ENCODE peak calls at places on chromosomes 16 and 17, in five cellular contexts. Q is lower leg skin, U is choroid plexus epithelial cell, S is astrocyte of the spinal cord, A is right lobe of liver. V is an unnamed sample.

GRCh38 chr17:37791434-37791833 is 46.6 kb upstream of the HNF1B start:
- DNase-seq in S (no peak), U (peak; percentile 41), A (no peak), Q (no peak), V (peak; percentile 62)

GRCh38 chr16:29029168-29029994 is 44.5 kb downstream of the LAT start:
- DNase-seq in S (peak; percentile 94), U (peak; percentile 96), Q (no peak), A (no peak), V (peak; percentile 86)

GRCh38 chr16:68331879-68332410 is 21.1 kb downstream of the PRMT7 start:
- DNase-seq in U (peak; percentile 74), A (no peak), Q (no peak), S (peak; percentile 67), V (peak; percentile 69)

GRCh38 chr16:81350306-81350615 is 35.5 kb downstream of the GAN start:
- DNase-seq in U (peak; percentile 36), S (no peak), A (no peak), Q (no peak), V (peak; percentile 28)

GRCh38 chr17:66667491-66668030 is 167.4 kb upstream of the CACNG5 start:
- DNase-seq in A (no peak), Q (no peak), S (no peak), U (no peak), V (no peak)

GRCh38 chr17:47310186-47310733 is 13.5 kb upstream of the EFCAB13 start:
- DNase-seq in U (no peak), Q (no peak), A (no peak), S (no peak), V (no peak)

GRCh38 chr17:82300707-82301270 is 16.6 kb downstream of the CD7 start:
- DNase-seq in S (peak; percentile 42), Q (no peak), A (peak; percentile 72), U (peak; percentile 52), V (peak; percentile 73)

GRCh38 chr17:71900830-71901229 is 220.0 kb upstream of the SOX9 start:
- DNase-seq in A (no peak), Q (no peak), U (peak; percentile 32), S (peak; percentile 62), V (no peak)

GRCh38 chr17:36544049-36544319 is 735 bp upstream of the GGNBP2 start:
- DNase-seq in S (no peak), A (peak; percentile 57), U (no peak), Q (no peak), V (no peak)

GRCh38 chr17:76444518-76445311 is 8.2 kb downstream of the UBE2O start:
- DNase-seq in S (peak; percentile 33), A (no peak), U (peak; percentile 37), Q (no peak), V (no peak)

GRCh38 chr16:16144416-16144815 is 78.9 kb downstream of the ABCC6 start:
- DNase-seq in A (no peak), U (no peak), S (peak; percentile 23), Q (peak; percentile 28), V (no peak)

GRCh38 chr16:11256657-11257130 is 690 bp upstream of the SOCS1 start:
- DNase-seq in Q (peak; percentile 52), U (peak; percentile 31), S (peak; percentile 60), A (peak; percentile 72), V (peak; percentile 73)

GRCh38 chr16:57383276-57384247 is 11.3 kb downstream of the CX3CL1 start:
- DNase-seq in U (peak; percentile 39), A (no peak), Q (no peak), S (peak; percentile 50), V (peak; percentile 43)

GRCh38 chr16:81497690-81498089 is 53.1 kb downstream of the CMIP start:
- DNase-seq in Q (no peak), A (no peak), S (no peak), U (no peak), V (no peak)

GRCh38 chr16:4882633-4883285 is 35.5 kb downstream of the UBN1 start:
- DNase-seq in A (peak; percentile 75), S (peak; percentile 72), U (peak; percentile 85), Q (no peak), V (peak; percentile 47)

GRCh38 chr17:60135951-60136666 is 13.7 kb upstream of the CA4 start:
- DNase-seq in Q (no peak), S (no peak), A (peak; percentile 23), U (no peak), V (no peak)

GRCh38 chr16:396605-397004 is 394 bp upstream of the NME4 start:
- DNase-seq in A (peak; percentile 49), U (peak; percentile 50), S (peak; percentile 31), Q (no peak), V (peak; percentile 62)

GRCh38 chr16:66270333-66270927 is 96.1 kb upstream of the CDH5 start:
- DNase-seq in U (peak; percentile 72), Q (no peak), S (peak; percentile 71), A (peak; percentile 70), V (peak; percentile 58)

GRCh38 chr17:47077576-47077975 is 98.5 kb upstream of the RPRML start:
- DNase-seq in Q (no peak), S (peak; percentile 46), A (no peak), U (peak; percentile 55), V (peak; percentile 22)

GRCh38 chr16:15440852-15441251 is 6.5 kb downstream of the BMERB1 start:
- DNase-seq in Q (no peak), A (no peak), S (peak; percentile 54), U (peak; percentile 84), V (peak; percentile 56)

GRCh38 chr16:11136600-11136999 is 119.4 kb downstream of the SOCS1 start:
- DNase-seq in A (no peak), U (peak; percentile 59), Q (no peak), S (peak; percentile 47), V (no peak)

GRCh38 chr17:81922566-81923301 is 4.8 kb upstream of the SIRT7 start:
- DNase-seq in U (no peak), S (no peak), A (no peak), Q (no peak), V (no peak)

GRCh38 chr16:4330277-4330882 is 14.5 kb downstream of the GLIS2 start:
- DNase-seq in S (peak; percentile 44), A (peak; percentile 84), Q (peak; percentile 65), U (peak; percentile 80), V (peak; percentile 71)

GRCh38 chr17:21613071-21613429 is 79.3 kb upstream of the KCNJ18 start:
- DNase-seq in Q (no peak), U (no peak), S (no peak), A (no peak), V (no peak)

GRCh38 chr16:28280881-28281836 is 11.2 kb upstream of the SBK1 start:
- DNase-seq in Q (no peak), U (no peak), A (no peak), S (no peak), V (no peak)

GRCh38 chr17:28726396-28726911 is 421 bp upstream of the TLCD1 start:
- DNase-seq in U (peak; percentile 35), Q (peak; percentile 62), S (peak; percentile 71), A (no peak), V (peak; percentile 55)

GRCh38 chr17:41437769-41438168 is 3.0 kb downstream of the KRT38 start:
- DNase-seq in U (no peak), S (no peak), Q (no peak), A (no peak), V (no peak)

GRCh38 chr16:85554114-85554790 is 58.9 kb upstream of the GSE1 start:
- DNase-seq in Q (peak; percentile 78), A (peak; percentile 81), U (peak; percentile 80), S (peak; percentile 79), V (peak; percentile 93)
- H3K4me3 ChIP-seq in Q (peak overlapping the region; percentile 16), A (peak overlapping the region; percentile 91), U (peak overlapping the region; percentile 70), S (peak overlapping the region; percentile 73), V (peak overlapping the region; percentile 79)

DNA sequence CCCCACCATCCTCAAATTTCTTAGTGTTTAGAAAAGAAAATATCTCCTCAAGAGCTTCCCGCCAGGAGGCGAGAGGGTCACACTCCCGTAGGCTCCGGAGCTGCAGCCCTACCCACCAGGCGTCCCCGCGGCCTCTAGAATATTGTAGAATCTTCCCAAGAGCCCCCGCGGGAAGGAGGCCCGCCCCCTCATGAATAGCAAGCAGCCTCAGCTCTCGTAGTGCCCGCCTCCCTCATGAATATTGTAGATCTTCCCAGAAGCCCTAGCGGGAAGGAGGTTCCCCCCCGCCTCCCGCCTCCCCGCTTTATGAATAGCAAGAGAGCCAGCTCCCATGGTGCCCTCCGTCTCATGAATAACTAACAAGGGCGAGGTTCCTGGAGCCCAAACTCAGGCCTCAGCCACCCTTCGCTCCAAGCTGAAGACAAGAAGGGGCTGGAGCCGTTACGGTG is at the start of gene FBXO47:
- DNase-seq in S (peak; percentile 92), Q (peak; percentile 91), A (peak; percentile 93), U (peak; percentile 95), V (peak; percentile 95)
- TF ChIP-seq CTCF in S (no peak), Q (no peak), A (peak; percentile 5), U (peak; percentile 34), V (peak; percentile 26)

DNA sequence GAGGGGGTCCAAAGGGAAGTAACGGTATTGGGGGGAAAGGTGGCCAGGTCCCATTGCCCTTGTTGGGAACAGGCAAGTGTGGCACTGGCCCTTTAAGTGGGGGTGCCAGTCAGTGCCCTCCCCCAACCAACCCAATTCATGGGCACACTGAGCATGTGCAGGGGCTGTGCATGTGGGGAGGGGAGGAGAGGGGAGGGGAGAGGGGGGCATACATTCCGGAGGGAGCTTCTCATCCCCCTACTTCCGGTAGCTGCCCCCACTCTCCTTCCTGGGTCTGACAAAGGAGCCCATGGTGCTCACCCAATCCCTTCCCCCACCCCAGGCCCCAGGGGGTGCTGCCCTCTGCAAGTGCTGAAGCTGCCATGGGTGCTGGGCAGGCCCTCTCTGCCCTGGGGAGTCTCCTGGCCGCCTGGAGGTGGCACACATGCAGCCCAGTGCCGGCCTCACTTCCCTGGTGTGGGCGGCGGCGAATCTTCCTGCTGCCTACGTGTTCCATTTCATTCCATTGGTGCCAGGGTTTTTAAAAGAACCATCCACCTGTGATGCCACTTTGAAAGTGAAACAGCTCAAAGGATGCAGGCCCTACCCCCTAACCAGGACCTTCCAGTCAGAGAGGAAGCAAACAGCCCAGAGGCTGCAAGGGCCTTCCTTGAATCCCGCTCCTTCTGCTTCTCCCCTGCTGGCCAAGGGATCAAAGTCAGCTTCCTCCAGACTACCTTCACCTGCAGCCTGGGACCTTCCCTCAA is 11.0 kb downstream of the HEXIM2 start:
- DNase-seq in U (peak; percentile 35), Q (peak; percentile 53), A (peak; percentile 85), S (peak; percentile 64), V (peak; percentile 54)
- H3K4me3 ChIP-seq in U (no peak overlapping the region), Q (no peak overlapping the region), A (no peak overlapping the region), S (no peak overlapping the region), V (peak overlapping the region; percentile 32)

DNA sequence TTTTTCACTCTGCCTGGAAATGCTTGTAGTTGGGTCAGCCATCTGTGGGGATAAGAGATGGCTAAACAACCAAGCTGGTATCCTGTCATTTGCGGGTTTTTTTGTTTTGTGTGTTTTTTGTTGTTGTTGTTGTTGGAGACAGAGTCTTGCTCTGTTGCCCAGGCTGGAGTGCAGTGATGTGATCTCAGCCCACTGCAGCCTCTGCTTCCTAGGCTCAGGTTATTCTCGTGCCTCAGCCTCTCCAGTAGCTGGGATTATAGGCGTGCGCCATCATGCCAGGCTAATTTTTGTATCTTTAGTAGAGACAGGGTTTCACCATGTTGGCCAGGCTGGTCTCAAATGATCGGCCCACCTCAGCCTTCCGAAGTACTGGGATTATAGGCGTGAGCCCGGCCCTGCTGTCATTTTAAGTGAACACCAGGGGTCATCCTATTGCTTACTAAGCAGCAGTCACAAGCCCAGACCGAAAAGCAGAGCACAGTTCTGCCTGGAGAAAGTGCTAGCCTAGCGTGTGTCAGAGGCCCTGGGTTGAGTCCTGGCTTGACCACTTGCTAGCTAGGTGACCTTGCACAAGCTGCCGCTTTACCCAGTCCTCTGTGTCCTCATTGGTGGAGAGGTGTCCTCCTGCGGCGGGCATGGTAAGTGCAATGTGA is 4.6 kb downstream of the SMCR8 start:
- DNase-seq in U (peak; percentile 86), A (no peak), Q (no peak), S (peak; percentile 43), V (peak; percentile 79)
- TF ChIP-seq CTCF in U (peak; percentile 76), A (peak; percentile 5), Q (no peak), S (peak; percentile 53), V (peak; percentile 68)

GRCh38 chr17:74892974-74893911 is at the start of gene FADS6:
- DNase-seq in S (no peak), Q (no peak), A (peak; percentile 68), U (no peak), V (no peak)
- H3K4me3 ChIP-seq in S (no peak within 1 kb of the TSS), Q (peak within 1 kb of the TSS; percentile 5), A (peak within 1 kb of the TSS; percentile 40), U (no peak within 1 kb of the TSS), V (no peak within 1 kb of the TSS)